ENCODE peak calls at places on chromosomes 6 and 20, in seven cellular contexts. O is NCI-H2081, H is psoas muscle, J is T-helper 17 cell, G is HCT116, Q is HT-29, U is amniotic stem cell. E is an unnamed sample.

GRCh38 chr6:49966823-49967222 is 2.6 kb downstream of the DEFB113 start:
- DNase-seq in O (no peak), H (no peak), J (no peak), G (no peak), Q (no peak), U (no peak), E (no peak)

GRCh38 chr20:34079818-34080217 is 32.2 kb downstream of the EIF2S2 start:
- DNase-seq in O (no peak), H (no peak), J (no peak), G (no peak), Q (no peak), U (no peak), E (no peak)

GRCh38 chr6:169999367-169999766 is 247.9 kb downstream of the ERMARD start:
- DNase-seq in O (no peak), H (no peak), J (no peak), G (no peak), Q (no peak), U (no peak), E (no peak)

GRCh38 chr6:87391334-87391733 is 16.4 kb upstream of the CFAP206 start:
- DNase-seq in O (peak), H (no peak), J (no peak), G (peak), Q (peak), U (no peak), E (peak)

GRCh38 chr6:30312266-30312665 is 14.5 kb upstream of the TRIM39 start:
- DNase-seq in O (no peak), H (no peak), J (no peak), G (no peak), Q (no peak), U (no peak), E (no peak)

GRCh38 chr20:45354423-45355208 is 6.4 kb upstream of the SDC4 start:
- DNase-seq in O (no peak), H (no peak), J (no peak), G (no peak), Q (no peak), U (no peak), E (no peak)

GRCh38 chr6:22332726-22333125 is 35.9 kb upstream of the PRL start:
- DNase-seq in O (no peak), H (no peak), J (no peak), G (no peak), Q (no peak), U (peak), E (no peak)

GRCh38 chr6:36615018-36615761 is 21.0 kb downstream of the SRSF3 start:
- DNase-seq in O (peak), H (peak), J (no peak), G (peak), Q (peak), U (no peak), E (peak)

GRCh38 chr20:10812738-10813327 is 139.0 kb upstream of the JAG1 start:
- DNase-seq in O (no peak), H (no peak), J (no peak), G (no peak), Q (no peak), U (no peak), E (no peak)

GRCh38 chr6:73134588-73134987 is 90.7 kb downstream of the KHDC1L start:
- DNase-seq in O (no peak), H (peak), J (no peak), G (peak), Q (peak), U (no peak), E (no peak)

GRCh38 chr6:160013987-160014868 is 45.3 kb downstream of the IGF2R start:
- DNase-seq in O (peak), H (no peak), J (no peak), G (no peak), Q (no peak), U (no peak), E (peak)

GRCh38 chr6:121759370-121759769 is 323.9 kb downstream of the GJA1 start:
- DNase-seq in O (no peak), H (no peak), J (no peak), G (no peak), Q (no peak), U (no peak), E (peak)

GRCh38 chr20:21177767-21178166 is 51.9 kb downstream of the KIZ start:
- DNase-seq in O (no peak), H (no peak), J (no peak), G (no peak), Q (no peak), U (no peak), E (no peak)

GRCh38 chr6:31272431-31272830 is 539 bp upstream of the HLA-C start:
- DNase-seq in O (no peak), H (no peak), J (no peak), G (no peak), Q (peak), U (no peak), E (no peak)

GRCh38 chr20:43755851-43756250 is 29.0 kb upstream of the GTSF1L start:
- DNase-seq in O (no peak), H (no peak), J (no peak), G (no peak), Q (no peak), U (no peak), E (no peak)

GRCh38 chr6:53888931-53889330 is 94.1 kb downstream of the LRRC1 start:
- DNase-seq in O (no peak), H (no peak), J (no peak), G (no peak), Q (no peak), U (no peak), E (no peak)

GRCh38 chr6:133814235-133814634 is 74.7 kb upstream of the TCF21 start:
- DNase-seq in O (no peak), H (no peak), J (no peak), G (no peak), Q (no peak), U (no peak), E (no peak)

GRCh38 chr6:95091823-95092436 is 485.4 kb upstream of the MANEA start:
- DNase-seq in O (peak), H (no peak), J (no peak), G (peak), Q (peak), U (peak), E (peak)

GRCh38 chr20:18577942-18578341 is 9.9 kb upstream of the DTD1 start:
- DNase-seq in O (no peak), H (no peak), J (no peak), G (no peak), Q (no peak), U (no peak), E (no peak)